ENCODE peak calls at places on chromosomes 3 and 15, in six cellular contexts. P is NCI-H1436; D is NCI-H460; L is activated CD4-positive, CD25-positive, alpha-beta regulatory T cell treated with anti-CD3 and anti-CD28 coated beads, Interleukin-2, amount 50 U/mL, for 16 hours; N is H7; C is mucosa of descending colon. Z is an unnamed sample.

GRCh38 chr15:29731865-29732264 is 90.4 kb downstream of the TJP1 start:
- DNase-seq in L (no peak), D (no peak), P (no peak), C (no peak), N (no peak), Z (no peak)

GRCh38 chr15:80210612-80211554 is 41.1 kb downstream of the CTXND1 start:
- DNase-seq in L (no peak), C (no peak), P (no peak), N (no peak), D (no peak), Z (no peak)

GRCh38 chr15:64894395-64895056 is 17.2 kb upstream of the ANKDD1A start:
- DNase-seq in C (peak), D (no peak), P (no peak), L (peak), N (peak), Z (no peak)

GRCh38 chr3:171446801-171447578 is 13.2 kb downstream of the TNIK start:
- DNase-seq in L (no peak), P (no peak), D (peak), N (no peak), C (no peak), Z (no peak)

GRCh38 chr3:172692751-172693310 is 18.0 kb downstream of the NCEH1 start:
- DNase-seq in N (no peak), D (no peak), P (no peak), C (no peak), L (no peak), Z (no peak)

GRCh38 chr3:32307591-32307990 is 69.1 kb downstream of the CMTM8 start:
- DNase-seq in N (no peak), C (no peak), P (no peak), D (no peak), L (no peak), Z (no peak)

GRCh38 chr3:71152892-71153265 is 430.6 kb downstream of the FOXP1 start:
- DNase-seq in L (no peak), C (peak), P (no peak), D (no peak), N (peak), Z (no peak)

GRCh38 chr3:13200951-13201350 is 127.7 kb upstream of the IQSEC1 start:
- DNase-seq in L (no peak), P (no peak), N (peak), D (no peak), C (no peak), Z (no peak)

GRCh38 chr3:125054436-125055164 is 1.2 kb downstream of the HEG1 start:
- DNase-seq in N (peak), P (no peak), C (peak), L (no peak), D (no peak), Z (no peak)

GRCh38 chr3:127217594-127218456 is 24.9 kb downstream of the PRR23E start:
- DNase-seq in C (no peak), P (no peak), D (no peak), N (peak), L (no peak), Z (no peak)

GRCh38 chr15:60875681-60876080 is 353.4 kb downstream of the RORA start:
- DNase-seq in C (no peak), N (peak), D (no peak), P (no peak), L (no peak), Z (no peak)

GRCh38 chr3:110419096-110419495 is 652.5 kb upstream of the NECTIN3 start:
- DNase-seq in D (no peak), L (no peak), C (no peak), P (no peak), N (no peak), Z (no peak)

GRCh38 chr15:43932907-43933306 is 106.1 kb downstream of the WDR76 start:
- DNase-seq in N (no peak), D (no peak), L (no peak), C (no peak), P (peak), Z (no peak)

GRCh38 chr15:62637498-62637897 is 405.0 kb upstream of the TPM1 start:
- DNase-seq in C (no peak), N (no peak), D (no peak), P (no peak), L (no peak), Z (no peak)

GRCh38 chr3:188769833-188770232 is 401.9 kb upstream of the TPRG1 start:
- DNase-seq in P (no peak), D (no peak), L (no peak), C (no peak), N (no peak), Z (peak)

GRCh38 chr3:122322095-122323075 is 2.7 kb upstream of the CSTA start:
- DNase-seq in P (no peak), D (no peak), N (no peak), C (no peak), L (no peak), Z (no peak)

GRCh38 chr3:153615863-153616262 is 453.8 kb downstream of the RAP2B start:
- DNase-seq in C (no peak), L (no peak), P (no peak), D (no peak), N (no peak), Z (no peak)

GRCh38 chr3:54374214-54374855 is 252.0 kb downstream of the CACNA2D3 start:
- DNase-seq in P (no peak), C (peak), N (peak), D (no peak), L (no peak), Z (no peak)

GRCh38 chr3:115476472-115476871 is 146.8 kb upstream of the GAP43 start:
- DNase-seq in L (no peak), C (no peak), P (no peak), N (no peak), D (no peak), Z (no peak)

GRCh38 chr3:14330508-14330907 is 71.9 kb upstream of the SLC6A6 start:
- DNase-seq in L (no peak), N (no peak), P (no peak), C (no peak), D (no peak), Z (no peak)

GRCh38 chr3:46113608-46114007 is 86.3 kb upstream of the XCR1 start:
- DNase-seq in L (no peak), P (no peak), N (no peak), C (no peak), D (no peak), Z (no peak)

GRCh38 chr15:76057332-76058000 is 2.3 kb upstream of the TMEM266 start:
- DNase-seq in P (peak), D (peak), C (peak), N (peak), L (no peak), Z (no peak)

GRCh38 chr3:28053759-28054158 is 187.7 kb upstream of the CMC1 start:
- DNase-seq in D (peak), P (no peak), C (no peak), N (no peak), L (no peak), Z (no peak)

GRCh38 chr15:92029104-92029466 is 175.6 kb downstream of the SLCO3A1 start:
- DNase-seq in L (no peak), P (no peak), N (no peak), D (no peak), C (no peak), Z (no peak)

GRCh38 chr15:68085052-68085451 is 30.9 kb downstream of the PIAS1 start:
- DNase-seq in P (no peak), D (no peak), N (no peak), C (no peak), L (no peak), Z (no peak)

GRCh38 chr3:50665603-50666115 is 9.1 kb upstream of the DOCK3 start:
- DNase-seq in L (no peak), C (no peak), P (no peak), N (no peak), D (no peak), Z (no peak)

GRCh38 chr3:128775906-128776542 is 50.0 kb downstream of the RAB7A start:
- DNase-seq in C (no peak), N (no peak), D (no peak), P (no peak), L (no peak), Z (no peak)

GRCh38 chr15:45612790-45613415 is 21.9 kb upstream of the SQOR start:
- DNase-seq in P (no peak), C (no peak), D (no peak), N (no peak), L (no peak), Z (no peak)

GRCh38 chr15:20346082-20346805 is 195.4 kb downstream of the GOLGA6L6 start:
- DNase-seq in C (no peak), L (no peak), D (no peak), N (peak), P (no peak), Z (no peak)

GRCh38 chr3:46266598-46266997 is 24.3 kb downstream of the CCR3 start:
- DNase-seq in P (no peak), L (no peak), N (no peak), C (no peak), D (peak), Z (no peak)

GRCh38 chr3:82423485-82423884 is 662.0 kb upstream of the GBE1 start:
- DNase-seq in C (no peak), D (no peak), N (peak), L (no peak), P (no peak), Z (no peak)

GRCh38 chr3:31408720-31409119 is 124.0 kb upstream of the STT3B start:
- DNase-seq in D (no peak), N (no peak), P (no peak), C (no peak), L (no peak), Z (no peak)

GRCh38 chr3:149473314-149473990 is 1.0 kb upstream of the TM4SF4 start:
- DNase-seq in L (no peak), C (peak), P (no peak), N (no peak), D (peak), Z (no peak)

GRCh38 chr3:9204253-9205005 is 45.0 kb downstream of the SRGAP3 start:
- DNase-seq in C (no peak), N (peak), P (no peak), L (no peak), D (no peak), Z (no peak)

GRCh38 chr15:52786436-52787122 is 3.6 kb downstream of the ONECUT1 start:
- DNase-seq in N (peak), C (no peak), P (no peak), L (no peak), D (no peak), Z (no peak)

GRCh38 chr15:77572186-77572585 is 60.5 kb downstream of the LINGO1 start:
- DNase-seq in P (no peak), N (no peak), C (no peak), L (no peak), D (no peak), Z (no peak)

GRCh38 chr15:36905908-36906307 is 194.4 kb downstream of the MEIS2 start:
- DNase-seq in L (no peak), N (no peak), P (no peak), C (no peak), D (no peak), Z (no peak)

GRCh38 chr3:147152476-147152875 is 253.9 kb downstream of the ZIC4 start:
- DNase-seq in N (no peak), P (no peak), D (no peak), C (no peak), L (no peak), Z (no peak)

GRCh38 chr15:57376695-57377477 is 581 bp downstream of the CGNL1 start:
- DNase-seq in C (peak), N (peak), P (peak), L (no peak), D (no peak), Z (no peak)

GRCh38 chr3:57910988-57911387 is 97.2 kb upstream of the FLNB start:
- DNase-seq in L (no peak), C (peak), N (peak), P (no peak), D (peak), Z (no peak)

Z was measured in NCI-H1105.